ENCODE peak calls at places on chromosomes 4 and X, in four cellular contexts. U, E, H and N are unnamed samples.

GRCh38 chr4:76594152-76594551 is 159.1 kb downstream of the SHROOM3 start:
- DNase-seq in U (no peak), E (no peak), H (no peak), N (no peak)

GRCh38 chrX:107894038-107894437 is 68.4 kb downstream of the MID2 start:
- DNase-seq in U (peak), E (peak), H (peak), N (peak)

GRCh38 chr4:117324851-117325491 is 239.6 kb upstream of the TRAM1L1 start:
- DNase-seq in U (peak), E (no peak), H (no peak), N (no peak)

GRCh38 chrX:8846271-8846670 is 45.1 kb upstream of the FAM9A start:
- DNase-seq in U (no peak), E (no peak), H (no peak), N (no peak)

GRCh38 chr4:156805696-156806095 is 165.9 kb downstream of the PDGFC start:
- DNase-seq in U (no peak), E (no peak), H (no peak), N (no peak)

GRCh38 chr4:15003441-15003890 is 1.2 kb downstream of the CPEB2 start:
- DNase-seq in U (no peak), E (peak), H (peak), N (no peak)

GRCh38 chrX:151505796-151506195 is 57.7 kb upstream of the PASD1 start:
- DNase-seq in U (no peak), E (no peak), H (no peak), N (no peak)

GRCh38 chr4:128247906-128248305 is 39.7 kb downstream of the PGRMC2 start:
- DNase-seq in U (no peak), E (no peak), H (no peak), N (no peak)

GRCh38 chr4:170114636-170115035 is 24.9 kb upstream of the AADAT start:
- DNase-seq in U (no peak), E (no peak), H (no peak), N (no peak)

GRCh38 chrX:9788908-9789307 is 2.7 kb downstream of the SHROOM2 start:
- DNase-seq in U (no peak), E (peak), H (no peak), N (no peak)

GRCh38 chr4:61298178-61298740 is 98.1 kb downstream of the ADGRL3 start:
- DNase-seq in U (no peak), E (no peak), H (no peak), N (no peak)

GRCh38 chrX:10519761-10520160 is 100.6 kb downstream of the MID1 start:
- DNase-seq in U (no peak), E (no peak), H (no peak), N (no peak)

GRCh38 chr4:77861500-77861899 is 1.1 kb upstream of the MRPL1 start:
- DNase-seq in U (no peak), E (no peak), H (peak), N (no peak)

GRCh38 chrX:49041683-49042529 is 1.3 kb downstream of the TFE3 start:
- DNase-seq in U (peak), E (no peak), H (no peak), N (no peak)

GRCh38 chr4:170025523-170026252 is 507 bp downstream of the MFAP3L start:
- DNase-seq in U (peak), E (no peak), H (no peak), N (no peak)

GRCh38 chrX:64698317-64698716 is 277.9 kb downstream of the ZC4H2 start:
- DNase-seq in U (no peak), E (no peak), H (no peak), N (no peak)

GRCh38 chr4:165621983-165622382 is 243.2 kb downstream of the CPE start:
- DNase-seq in U (no peak), E (no peak), H (no peak), N (no peak)